ENCODE peak calls at places on chromosome 21, in four cellular contexts. One of them, this sample, is unnamed. For H3K36me3, the result is how much of the 10 kb centered on the place peaks cover.

GRCh38 chr21:35586305-35586704 is 474.0 kb downstream of the SETD4 start:
- DNase-seq in thyroid gland: no peak
- DNase-seq in tibial nerve: no peak
- DNase-seq in brain microvascular endothelial cell: no peak
- DNase-seq in this sample: no peak

GRCh38 chr21:41725421-41726021 is 41.3 kb downstream of the RIPK4 start:
- DNase-seq in tibial nerve: no peak
- DNase-seq in thyroid gland: peak
- DNase-seq in brain microvascular endothelial cell: no peak
- DNase-seq in this sample: no peak

GRCh38 chr21:42613756-42614155 is 39.7 kb upstream of the PDE9A start:
- DNase-seq in thyroid gland: no peak
- DNase-seq in tibial nerve: no peak
- DNase-seq in brain microvascular endothelial cell: no peak
- DNase-seq in this sample: no peak

GRCh38 chr21:30717105-30717504 is 1.5 kb downstream of the KRTAP21-3 start:
- DNase-seq in thyroid gland: no peak
- DNase-seq in tibial nerve: no peak
- DNase-seq in brain microvascular endothelial cell: no peak
- DNase-seq in this sample: no peak

GRCh38 chr21:28543975-28544374 is 448.7 kb downstream of the LTN1 start:
- DNase-seq in brain microvascular endothelial cell: no peak
- DNase-seq in tibial nerve: no peak
- DNase-seq in thyroid gland: no peak
- DNase-seq in this sample: no peak

GRCh38 chr21:42663200-42663483 is 9.7 kb downstream of the PDE9A start:
- DNase-seq in thyroid gland: no peak
- DNase-seq in brain microvascular endothelial cell: no peak
- DNase-seq in tibial nerve: no peak
- DNase-seq in this sample: no peak

GRCh38 chr21:39348040-39348354 is 891 bp downstream of the HMGN1 start:
- DNase-seq in tibial nerve: no peak
- DNase-seq in thyroid gland: no peak
- DNase-seq in brain microvascular endothelial cell: no peak
- DNase-seq in this sample: no peak

GRCh38 chr21:38843806-38844479 is 38.2 kb downstream of the ETS2 start:
- DNase-seq in brain microvascular endothelial cell: peak
- DNase-seq in thyroid gland: no peak
- DNase-seq in tibial nerve: no peak
- DNase-seq in this sample: no peak

GRCh38 chr21:29219165-29219770 is 79.5 kb upstream of the BACH1 start:
- DNase-seq in brain microvascular endothelial cell: no peak
- DNase-seq in tibial nerve: peak
- DNase-seq in thyroid gland: no peak
- DNase-seq in this sample: no peak

GRCh38 chr21:29092102-29092959 is 18.9 kb upstream of the CCT8 start:
- DNase-seq in tibial nerve: no peak
- DNase-seq in thyroid gland: no peak
- DNase-seq in brain microvascular endothelial cell: peak
- DNase-seq in this sample: no peak

GRCh38 chr21:42459583-42460215 is 36.3 kb downstream of the RSPH1 start:
- DNase-seq in tibial nerve: no peak
- DNase-seq in thyroid gland: no peak
- DNase-seq in brain microvascular endothelial cell: no peak
- DNase-seq in this sample: no peak

GRCh38 chr21:39788383-39788782 is 43.4 kb downstream of the IGSF5 start:
- DNase-seq in brain microvascular endothelial cell: peak
- DNase-seq in tibial nerve: peak
- DNase-seq in thyroid gland: peak
- DNase-seq in this sample: peak

GRCh38 chr21:41171210-41171609 is 3.2 kb downstream of the BACE2 start:
- DNase-seq in tibial nerve: peak
- DNase-seq in thyroid gland: peak
- DNase-seq in brain microvascular endothelial cell: no peak
- DNase-seq in this sample: no peak

GRCh38 chr21:18477059-18477458 is 73.5 kb upstream of the TMPRSS15 start:
- DNase-seq in thyroid gland: no peak
- DNase-seq in tibial nerve: no peak
- DNase-seq in brain microvascular endothelial cell: no peak
- DNase-seq in this sample: no peak

GRCh38 chr21:43639470-43640178 is 19.7 kb downstream of the HSF2BP start:
- DNase-seq in thyroid gland: no peak
- DNase-seq in brain microvascular endothelial cell: no peak
- DNase-seq in tibial nerve: no peak
- DNase-seq in this sample: no peak

GRCh38 chr21:19048088-19048672 is 644.6 kb upstream of the TMPRSS15 start:
- DNase-seq in tibial nerve: no peak
- DNase-seq in thyroid gland: no peak
- DNase-seq in brain microvascular endothelial cell: no peak
- DNase-seq in this sample: no peak

GRCh38 chr21:38747796-38748195 is 57.9 kb upstream of the ETS2 start:
- DNase-seq in brain microvascular endothelial cell: no peak
- DNase-seq in tibial nerve: no peak
- DNase-seq in thyroid gland: no peak
- DNase-seq in this sample: no peak

GRCh38 chr21:28632718-28633408 is 359.8 kb downstream of the LTN1 start:
- DNase-seq in brain microvascular endothelial cell: peak
- DNase-seq in thyroid gland: no peak
- DNase-seq in tibial nerve: no peak
- DNase-seq in this sample: peak

GRCh38 chr21:38788275-38788911 is 17.3 kb upstream of the ETS2 start:
- DNase-seq in tibial nerve: no peak
- DNase-seq in thyroid gland: no peak
- DNase-seq in brain microvascular endothelial cell: no peak
- DNase-seq in this sample: no peak

GRCh38 chr21:39083377-39084008 is 99.8 kb downstream of the PSMG1 start:
- DNase-seq in thyroid gland: peak
- DNase-seq in tibial nerve: peak
- DNase-seq in brain microvascular endothelial cell: no peak
- DNase-seq in this sample: no peak

GRCh38 chr21:40335689-40336088 is 468.5 kb downstream of the PCP4 start:
- DNase-seq in tibial nerve: no peak
- DNase-seq in brain microvascular endothelial cell: no peak
- DNase-seq in thyroid gland: no peak
- DNase-seq in this sample: no peak

GRCh38 chr21:43323244-43324005 is 103.5 kb downstream of the SIK1 start:
- DNase-seq in brain microvascular endothelial cell: no peak
- DNase-seq in tibial nerve: no peak
- DNase-seq in thyroid gland: peak
- DNase-seq in this sample: no peak

GRCh38 chr21:27291006-27291405 is 324.1 kb upstream of the ADAMTS5 start:
- DNase-seq in brain microvascular endothelial cell: no peak
- DNase-seq in thyroid gland: no peak
- DNase-seq in tibial nerve: no peak
- DNase-seq in this sample: no peak

GRCh38 chr21:21631961-21632360 is 633.8 kb downstream of the NCAM2 start:
- DNase-seq in brain microvascular endothelial cell: no peak
- DNase-seq in thyroid gland: no peak
- DNase-seq in tibial nerve: no peak
- DNase-seq in this sample: no peak

GRCh38 chr21:39911286-39911685 is 44.0 kb downstream of the PCP4 start:
- DNase-seq in thyroid gland: peak
- DNase-seq in tibial nerve: no peak
- DNase-seq in brain microvascular endothelial cell: no peak
- DNase-seq in this sample: no peak

GRCh38 chr21:27693376-27693775 is 726.5 kb upstream of the ADAMTS5 start:
- DNase-seq in brain microvascular endothelial cell: peak
- DNase-seq in thyroid gland: no peak
- DNase-seq in tibial nerve: no peak
- DNase-seq in this sample: peak

GRCh38 chr21:42191978-42192595 is 26.9 kb upstream of the ABCG1 start:
- DNase-seq in tibial nerve: no peak
- DNase-seq in brain microvascular endothelial cell: no peak
- DNase-seq in thyroid gland: no peak
- DNase-seq in this sample: no peak

GRCh38 chr21:38993561-38993960 is 187.8 kb downstream of the ETS2 start:
- DNase-seq in brain microvascular endothelial cell: peak
- DNase-seq in thyroid gland: peak
- DNase-seq in tibial nerve: peak
- DNase-seq in this sample: no peak

GRCh38 chr21:35021546-35021945 is 27.6 kb downstream of the RUNX1 start:
- DNase-seq in thyroid gland: no peak
- DNase-seq in tibial nerve: no peak
- DNase-seq in brain microvascular endothelial cell: no peak
- DNase-seq in this sample: no peak

GRCh38 chr21:34736116-34736870 is 67.5 kb downstream of the CLIC6 start:
- DNase-seq in tibial nerve: no peak
- DNase-seq in thyroid gland: no peak
- DNase-seq in brain microvascular endothelial cell: peak
- DNase-seq in this sample: no peak

GRCh38 chr21:42051788-42052187 is 19.3 kb upstream of the UMODL1 start:
- DNase-seq in tibial nerve: no peak
- DNase-seq in thyroid gland: no peak
- DNase-seq in brain microvascular endothelial cell: no peak
- DNase-seq in this sample: no peak

GRCh38 chr21:22743085-22743484 is 1744.9 kb downstream of the NCAM2 start:
- DNase-seq in tibial nerve: no peak
- DNase-seq in brain microvascular endothelial cell: no peak
- DNase-seq in thyroid gland: no peak
- DNase-seq in this sample: no peak

GRCh38 chr21:21238882-21239400 is 240.7 kb downstream of the NCAM2 start:
- DNase-seq in thyroid gland: no peak
- DNase-seq in brain microvascular endothelial cell: no peak
- DNase-seq in tibial nerve: no peak
- DNase-seq in this sample: no peak

GRCh38 chr21:36202721-36203602 is 46.3 kb downstream of the DOP1B start:
- DNase-seq in thyroid gland: peak
- DNase-seq in brain microvascular endothelial cell: no peak
- DNase-seq in tibial nerve: no peak
- DNase-seq in this sample: no peak

GRCh38 chr21:43772368-43772870 is 3.7 kb downstream of the CSTB start:
- DNase-seq in thyroid gland: no peak
- DNase-seq in tibial nerve: no peak
- DNase-seq in brain microvascular endothelial cell: no peak
- DNase-seq in this sample: no peak

GRCh38 chr21:39529026-39529425 is 77.3 kb downstream of the SH3BGR start:
- DNase-seq in thyroid gland: peak
- DNase-seq in tibial nerve: no peak
- DNase-seq in brain microvascular endothelial cell: no peak
- DNase-seq in this sample: no peak

GRCh38 chr21:26900980-26901379 is 55.8 kb upstream of the ADAMTS1 start:
- DNase-seq in brain microvascular endothelial cell: no peak
- DNase-seq in tibial nerve: no peak
- DNase-seq in thyroid gland: no peak
- DNase-seq in this sample: no peak

GRCh38 chr21:27700974-27701614 is 734.2 kb upstream of the ADAMTS5 start:
- DNase-seq in brain microvascular endothelial cell: peak
- DNase-seq in tibial nerve: peak
- DNase-seq in thyroid gland: peak
- DNase-seq in this sample: no peak

GRCh38 chr21:15732996-15733329 is 3.2 kb downstream of the USP25 start:
- DNase-seq in brain microvascular endothelial cell: no peak
- DNase-seq in tibial nerve: no peak
- DNase-seq in thyroid gland: no peak
- DNase-seq in this sample: no peak
- H3K4me3 ChIP-seq in brain microvascular endothelial cell: no peak
- H3K4me3 ChIP-seq in tibial nerve: no peak
- H3K4me3 ChIP-seq in thyroid gland: no peak
- H3K4me3 ChIP-seq in this sample: no peak

GRCh38 chr21:32735524-32735923 is 7.7 kb upstream of the SYNJ1 start:
- DNase-seq in tibial nerve: no peak
- DNase-seq in brain microvascular endothelial cell: no peak
- DNase-seq in thyroid gland: no peak
- DNase-seq in this sample: no peak

GRCh38 chr21:32739946-32740345 is 12.1 kb upstream of the SYNJ1 start:
- DNase-seq in thyroid gland: no peak
- DNase-seq in brain microvascular endothelial cell: no peak
- DNase-seq in tibial nerve: no peak
- DNase-seq in this sample: no peak

GRCh38 chr21:32742470-32742869 is 14.7 kb upstream of the SYNJ1 start:
- DNase-seq in brain microvascular endothelial cell: no peak
- DNase-seq in tibial nerve: no peak
- DNase-seq in thyroid gland: no peak
- DNase-seq in this sample: no peak

DNA sequence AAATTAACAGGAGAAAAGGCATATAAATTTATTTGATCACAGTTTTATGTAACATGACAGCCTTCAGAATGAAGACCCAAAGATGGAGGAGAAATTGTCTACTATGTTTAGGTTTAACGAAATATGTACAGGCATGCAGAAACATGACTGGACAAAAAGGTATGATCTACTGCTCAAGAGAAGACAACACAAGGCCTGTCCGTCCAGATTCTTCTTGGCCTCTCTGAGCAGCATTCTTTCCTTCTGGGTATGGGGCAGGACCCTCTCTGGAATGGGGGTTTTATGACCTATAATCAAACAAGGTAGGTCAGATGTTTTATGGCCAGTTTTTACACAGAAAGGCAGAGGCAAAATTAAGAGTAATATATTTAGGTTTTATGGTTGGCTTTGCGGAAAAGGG is 13.5 kb upstream of the SYNJ1 start:
- DNase-seq in thyroid gland: no peak
- DNase-seq in tibial nerve: no peak
- DNase-seq in brain microvascular endothelial cell: no peak
- DNase-seq in this sample: no peak
- H3K36me3 ChIP-seq in thyroid gland: half or more
- H3K36me3 ChIP-seq in tibial nerve: under half
- H3K36me3 ChIP-seq in brain microvascular endothelial cell: under half
- H3K36me3 ChIP-seq in this sample: under half

GRCh38 chr21:16418663-16419062 is 688.9 kb downstream of the USP25 start:
- DNase-seq in brain microvascular endothelial cell: no peak
- DNase-seq in thyroid gland: no peak
- DNase-seq in tibial nerve: no peak
- DNase-seq in this sample: no peak
- H3K4me3 ChIP-seq in brain microvascular endothelial cell: no peak
- H3K4me3 ChIP-seq in thyroid gland: no peak
- H3K4me3 ChIP-seq in tibial nerve: no peak
- H3K4me3 ChIP-seq in this sample: no peak

GRCh38 chr21:44800103-44800502 is 1.5 kb downstream of the UBE2G2 start:
- DNase-seq in thyroid gland: no peak
- DNase-seq in brain microvascular endothelial cell: no peak
- DNase-seq in tibial nerve: peak
- DNase-seq in this sample: no peak
- H3K36me3 ChIP-seq in thyroid gland: under half
- H3K36me3 ChIP-seq in brain microvascular endothelial cell: under half
- H3K36me3 ChIP-seq in tibial nerve: under half
- H3K36me3 ChIP-seq in this sample: under half

GRCh38 chr21:37564924-37565529 is 198.5 kb downstream of the DYRK1A start:
- DNase-seq in thyroid gland: no peak
- DNase-seq in tibial nerve: no peak
- DNase-seq in brain microvascular endothelial cell: peak
- DNase-seq in this sample: no peak
- H3K4me3 ChIP-seq in thyroid gland: no peak
- H3K4me3 ChIP-seq in tibial nerve: peak
- H3K4me3 ChIP-seq in brain microvascular endothelial cell: peak
- H3K4me3 ChIP-seq in this sample: no peak

GRCh38 chr21:44958471-44959191 is 18.8 kb downstream of the SLX9 start:
- DNase-seq in thyroid gland: peak
- DNase-seq in tibial nerve: peak
- DNase-seq in brain microvascular endothelial cell: peak
- DNase-seq in this sample: no peak
- H3K36me3 ChIP-seq in thyroid gland: under half
- H3K36me3 ChIP-seq in tibial nerve: under half
- H3K36me3 ChIP-seq in brain microvascular endothelial cell: under half
- H3K36me3 ChIP-seq in this sample: under half

This sample was measured in BJ.